ENCODE peak calls at places on chromosome 4, in seven cellular contexts. D, V, L, Y, N, P and E are unnamed samples. For H3K27me3, the result is how much of the 10 kb centered on the place peaks cover.

GRCh38 chr4:143402776-143403550 is 66.3 kb downstream of the GAB1 start:
- DNase-seq in D (no peak), L (no peak), V (no peak), P (no peak), N (no peak), Y (no peak), E (no peak)

GRCh38 chr4:168769416-168769815 is 240.6 kb downstream of the CBR4 start:
- DNase-seq in N (no peak), Y (no peak), L (no peak), P (no peak), D (no peak), V (no peak), E (no peak)

GRCh38 chr4:121034010-121034409 is 38.3 kb downstream of the NDNF start:
- DNase-seq in N (no peak), L (no peak), P (no peak), D (no peak), V (no peak), Y (peak), E (no peak)

GRCh38 chr4:154039435-154040061 is 250.7 kb upstream of the SFRP2 start:
- DNase-seq in L (no peak), Y (no peak), V (no peak), D (no peak), N (no peak), P (no peak), E (no peak)

GRCh38 chr4:26793750-26794149 is 66.9 kb upstream of the STIM2 start:
- DNase-seq in V (no peak), L (no peak), Y (no peak), D (no peak), P (no peak), N (no peak), E (no peak)

GRCh38 chr4:140609548-140610425 is 41.0 kb upstream of the UCP1 start:
- DNase-seq in L (peak), Y (no peak), P (peak), N (no peak), D (no peak), V (no peak), E (no peak)

GRCh38 chr4:174538876-174539250 is 16.6 kb upstream of the HPGD start:
- DNase-seq in V (no peak), Y (no peak), D (no peak), L (no peak), N (no peak), P (peak), E (no peak)

GRCh38 chr4:53059253-53059652 is 197.1 kb downstream of the RASL11B start:
- DNase-seq in N (no peak), D (no peak), V (no peak), L (no peak), Y (no peak), P (no peak), E (no peak)

GRCh38 chr4:56799291-56799823 is 22.1 kb downstream of the SPINK2 start:
- DNase-seq in N (no peak), V (no peak), D (no peak), L (no peak), Y (no peak), P (no peak), E (no peak)

GRCh38 chr4:151717271-151717670 is 43.5 kb downstream of the GATB start:
- DNase-seq in L (no peak), Y (no peak), V (no peak), P (no peak), N (no peak), D (no peak), E (no peak)

GRCh38 chr4:180542445-180543100 is 1700.6 kb upstream of the TENM3 start:
- DNase-seq in P (peak), D (no peak), V (no peak), Y (no peak), L (no peak), N (no peak), E (no peak)

GRCh38 chr4:53563824-53564223 is 27.5 kb downstream of the LNX1 start:
- DNase-seq in L (no peak), P (peak), D (no peak), V (no peak), N (no peak), Y (no peak), E (no peak)

GRCh38 chr4:92580816-92581215 is 277.1 kb downstream of the GRID2 start:
- DNase-seq in V (no peak), Y (no peak), N (no peak), L (no peak), D (no peak), P (no peak), E (no peak)

GRCh38 chr4:137905930-137906329 is 336.2 kb downstream of the SLC7A11 start:
- DNase-seq in P (no peak), D (no peak), N (no peak), V (no peak), Y (no peak), L (no peak), E (no peak)

GRCh38 chr4:108172231-108172779 is 3.6 kb upstream of the LEF1 start:
- DNase-seq in N (no peak), L (peak), P (no peak), D (no peak), V (peak), Y (no peak), E (no peak)
- H3K27me3 ChIP-seq in N (under half), L (under half), P (under half), D (under half), V (half or more), Y (under half), E (under half)

GRCh38 chr4:129926936-129927335 is 831.0 kb downstream of the C4orf33 start:
- DNase-seq in L (no peak), D (no peak), N (no peak), Y (no peak), P (peak), V (no peak), E (no peak)
- TF ChIP-seq CTCF in L (no peak), D (no peak), N (peak), Y (peak), P (peak), V (no peak), E (no peak)

DNA sequence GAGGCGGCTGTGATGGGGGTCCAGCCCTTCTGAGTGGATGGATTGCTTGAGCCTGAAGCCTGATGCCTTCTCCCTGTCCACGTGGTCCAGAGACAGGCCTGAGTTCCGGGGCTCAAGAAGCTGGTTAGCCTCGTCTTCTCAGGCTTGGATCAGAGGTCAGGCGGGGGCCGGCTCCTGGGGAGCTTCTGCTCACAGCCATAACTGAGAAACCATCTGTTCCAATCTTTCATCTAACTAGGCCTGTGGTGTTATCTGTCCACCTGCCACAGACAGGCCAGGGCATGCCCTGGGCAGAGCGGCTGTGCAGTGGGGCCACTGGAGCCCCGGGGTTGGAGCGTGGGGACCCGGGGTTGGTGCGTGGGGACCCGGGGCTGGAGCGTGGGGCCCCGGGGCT is 63.1 kb downstream of the SORCS2 start:
- DNase-seq in D (no peak), Y (no peak), V (no peak), L (no peak), N (no peak), P (no peak), E (no peak)
- H3K27me3 ChIP-seq in D (under half), Y (under half), V (under half), L (under half), N (under half), P (under half), E (under half)

GRCh38 chr4:139184129-139184528 is 7.1 kb upstream of the ELF2 start:
- DNase-seq in P (peak), Y (no peak), N (no peak), D (no peak), V (no peak), L (no peak), E (no peak)
- TF ChIP-seq CTCF in P (peak), Y (peak), N (peak), D (no peak), V (no peak), L (peak), E (no peak)

GRCh38 chr4:80197601-80198444 is 520 bp downstream of the PRDM8 start:
- DNase-seq in P (no peak), N (no peak), D (no peak), L (peak), V (peak), Y (no peak), E (no peak)
- H3K27me3 ChIP-seq in P (under half), N (under half), D (under half), L (half or more), V (half or more), Y (under half), E (under half)

DNA sequence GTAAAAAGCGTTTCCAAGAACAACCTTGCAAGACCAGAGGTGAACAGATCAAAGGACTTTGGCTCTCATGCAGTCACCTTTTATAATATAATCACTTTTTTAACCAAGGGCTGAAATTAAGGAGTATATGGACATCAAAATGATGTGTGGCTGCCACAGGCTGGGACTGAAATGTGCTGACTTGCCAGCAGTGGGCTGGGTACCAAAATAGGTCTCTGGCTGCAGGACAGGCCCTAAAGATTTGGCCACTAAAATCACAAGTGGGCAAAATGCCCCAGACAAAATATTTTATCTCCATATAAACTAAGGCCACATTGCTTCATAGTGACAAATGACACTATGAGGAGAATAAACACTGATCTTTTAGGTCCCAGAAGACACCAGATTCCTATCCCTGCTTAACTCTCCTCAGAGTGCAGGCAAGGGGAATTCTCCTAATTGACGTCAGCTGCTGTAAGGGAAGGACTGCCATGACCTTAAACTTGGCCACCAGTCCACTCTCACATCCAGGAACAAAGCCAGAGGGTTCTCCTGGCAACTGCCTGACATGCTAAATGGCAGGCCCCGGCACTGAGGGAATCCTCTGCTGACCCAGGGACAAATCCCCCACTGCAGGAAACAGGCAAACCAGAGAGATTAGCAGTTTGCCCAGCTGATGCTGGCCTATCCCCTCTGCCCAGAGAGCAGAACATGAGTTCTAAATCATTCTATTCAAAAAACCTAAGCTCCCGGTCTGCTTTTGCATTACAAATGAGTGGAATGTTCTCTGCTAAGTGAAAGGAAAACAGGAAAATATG is 155.8 kb downstream of the PPP3CA start:
- DNase-seq in Y (peak), N (peak), D (peak), P (no peak), V (peak), L (no peak), E (peak)
- TF ChIP-seq CTCF in Y (no peak), N (no peak), D (no peak), P (no peak), V (no peak), L (no peak), E (no peak)

GRCh38 chr4:7657545-7658296 is 223.0 kb upstream of the PSAPL1 start:
- DNase-seq in L (no peak), P (no peak), D (no peak), V (no peak), Y (no peak), N (no peak), E (no peak)
- H3K27me3 ChIP-seq in L (under half), P (under half), D (under half), V (under half), Y (under half), N (under half), E (under half)

GRCh38 chr4:115090483-115091075 is 22.8 kb downstream of the NDST4 start:
- DNase-seq in D (no peak), L (peak), V (no peak), Y (no peak), P (peak), N (no peak), E (no peak)
- TF ChIP-seq CTCF in D (no peak), L (peak), V (peak), Y (peak), P (peak), N (peak), E (peak)

GRCh38 chr4:177191586-177191985 is 118.1 kb upstream of the NEIL3 start:
- DNase-seq in L (no peak), Y (no peak), P (no peak), D (no peak), N (no peak), V (no peak), E (no peak)
- H3K27me3 ChIP-seq in L (under half), Y (under half), P (under half), D (under half), N (under half), V (under half), E (under half)

GRCh38 chr4:66972087-66972486 is 573.2 kb downstream of the CENPC start:
- DNase-seq in N (no peak), P (peak), D (no peak), Y (no peak), L (no peak), V (no peak), E (no peak)
- TF ChIP-seq CTCF in N (no peak), P (peak), D (no peak), Y (no peak), L (no peak), V (no peak), E (no peak)